ENCODE peak calls at places on chromosomes 12 and 14, in ten cellular contexts. L, W, S, Q, C, Z, H, R, P and G are unnamed samples.

GRCh38 chr12:20757-21156 is 45.8 kb upstream of the IQSEC3 start:
- DNase-seq in L (peak), W (no peak), S (no peak), Q (no peak), C (no peak), Z (no peak), H (no peak), R (no peak), P (no peak), G (peak)

GRCh38 chr12:52813885-52814709 is at the start of gene KRT4:
- DNase-seq in L (no peak), W (no peak), S (no peak), Q (no peak), C (no peak), Z (no peak), H (no peak), R (no peak), P (no peak), G (peak)

GRCh38 chr12:3136641-3137267 is 59.6 kb downstream of the TSPAN9 start:
- DNase-seq in L (no peak), W (no peak), S (no peak), Q (no peak), C (no peak), Z (no peak), H (no peak), R (no peak), P (no peak), G (no peak)

GRCh38 chr12:90839340-90839739 is 115.6 kb downstream of the CCER1 start:
- DNase-seq in L (no peak), W (no peak), S (no peak), Q (no peak), C (no peak), Z (no peak), H (no peak), R (no peak), P (no peak), G (no peak)

GRCh38 chr14:91021115-91021514 is 39.3 kb downstream of the RPS6KA5 start:
- DNase-seq in L (no peak), W (no peak), S (no peak), Q (no peak), C (no peak), Z (no peak), H (no peak), R (no peak), P (peak), G (peak)

GRCh38 chr12:630656-631632 is 32.3 kb downstream of the NINJ2 start:
- DNase-seq in L (no peak), W (no peak), S (no peak), Q (no peak), C (peak), Z (no peak), H (peak), R (peak), P (no peak), G (no peak)

GRCh38 chr12:131862084-131862441 is 32.4 kb upstream of the ULK1 start:
- DNase-seq in L (no peak), W (no peak), S (no peak), Q (no peak), C (no peak), Z (no peak), H (no peak), R (no peak), P (no peak), G (no peak)

GRCh38 chr14:71142375-71143038 is 235.2 kb downstream of the PCNX1 start:
- DNase-seq in L (no peak), W (peak), S (no peak), Q (no peak), C (no peak), Z (no peak), H (no peak), R (peak), P (peak), G (peak)

GRCh38 chr14:64891839-64892375 is 12.2 kb upstream of the SPTB start:
- DNase-seq in L (peak), W (peak), S (peak), Q (no peak), C (no peak), Z (peak), H (no peak), R (peak), P (peak), G (peak)

GRCh38 chr12:3129301-3130052 is 52.3 kb downstream of the TSPAN9 start:
- DNase-seq in L (no peak), W (peak), S (no peak), Q (no peak), C (no peak), Z (no peak), H (no peak), R (peak), P (peak), G (no peak)